ENCODE peak calls at places on chromosomes 7 and 10, in seven cellular contexts. K is IMR-90, L is mesenchymal stem cell, R is neuronal stem cell, B is mesendoderm, I is H1, H is trophoblast cell. X is an unnamed sample.

GRCh38 chr7:10703981-10704380 is 269.7 kb upstream of the PHF14 start:
- DNase-seq in K (no peak), L (no peak), R (no peak), B (no peak), I (no peak), H (peak), X (no peak)

GRCh38 chr10:14873090-14873760 is 5.4 kb upstream of the SUV39H2 start:
- DNase-seq in K (peak), L (peak), R (no peak), B (no peak), I (no peak), H (no peak), X (no peak)

GRCh38 chr10:84842593-84842992 is 514.2 kb downstream of the CCSER2 start:
- DNase-seq in K (no peak), L (no peak), R (no peak), B (no peak), I (no peak), H (no peak), X (no peak)

GRCh38 chr10:75209325-75210192 is 1.0 kb upstream of the VDAC2 start:
- DNase-seq in K (peak), L (peak), R (no peak), B (peak), I (no peak), H (peak), X (no peak)

GRCh38 chr10:1074748-1075358 is 18.7 kb downstream of the WDR37 start:
- DNase-seq in K (no peak), L (no peak), R (no peak), B (peak), I (peak), H (peak), X (no peak)

GRCh38 chr7:23474098-23474828 is 4.0 kb upstream of the IGF2BP3 start:
- DNase-seq in K (peak), L (peak), R (peak), B (peak), I (peak), H (peak), X (peak)

GRCh38 chr7:33195264-33195663 is 65.9 kb downstream of the BBS9 start:
- DNase-seq in K (peak), L (peak), R (no peak), B (no peak), I (no peak), H (peak), X (no peak)

GRCh38 chr10:28411648-28412047 is 108.8 kb upstream of the MPP7 start:
- DNase-seq in K (no peak), L (no peak), R (no peak), B (no peak), I (no peak), H (peak), X (no peak)

GRCh38 chr10:121057291-121057690 is 206.1 kb downstream of the WDR11 start:
- DNase-seq in K (no peak), L (no peak), R (no peak), B (no peak), I (no peak), H (no peak), X (no peak)

GRCh38 chr10:110858297-110858934 is 13.3 kb upstream of the PDCD4 start:
- DNase-seq in K (no peak), L (no peak), R (no peak), B (no peak), I (no peak), H (no peak), X (no peak)

GRCh38 chr7:2521952-2522591 is 2.5 kb downstream of the LFNG start:
- DNase-seq in K (no peak), L (peak), R (no peak), B (no peak), I (no peak), H (peak), X (no peak)

GRCh38 chr10:121070257-121070656 is 219.1 kb downstream of the WDR11 start:
- DNase-seq in K (no peak), L (no peak), R (no peak), B (peak), I (no peak), H (peak), X (peak)

GRCh38 chr10:91799580-91799975 is 1.4 kb downstream of the TNKS2 start:
- DNase-seq in K (peak), L (peak), R (no peak), B (no peak), I (no peak), H (peak), X (no peak)

GRCh38 chr7:24907311-24907886 is 72.6 kb downstream of the OSBPL3 start:
- DNase-seq in K (peak), L (peak), R (no peak), B (no peak), I (no peak), H (peak), X (no peak)

DNA sequence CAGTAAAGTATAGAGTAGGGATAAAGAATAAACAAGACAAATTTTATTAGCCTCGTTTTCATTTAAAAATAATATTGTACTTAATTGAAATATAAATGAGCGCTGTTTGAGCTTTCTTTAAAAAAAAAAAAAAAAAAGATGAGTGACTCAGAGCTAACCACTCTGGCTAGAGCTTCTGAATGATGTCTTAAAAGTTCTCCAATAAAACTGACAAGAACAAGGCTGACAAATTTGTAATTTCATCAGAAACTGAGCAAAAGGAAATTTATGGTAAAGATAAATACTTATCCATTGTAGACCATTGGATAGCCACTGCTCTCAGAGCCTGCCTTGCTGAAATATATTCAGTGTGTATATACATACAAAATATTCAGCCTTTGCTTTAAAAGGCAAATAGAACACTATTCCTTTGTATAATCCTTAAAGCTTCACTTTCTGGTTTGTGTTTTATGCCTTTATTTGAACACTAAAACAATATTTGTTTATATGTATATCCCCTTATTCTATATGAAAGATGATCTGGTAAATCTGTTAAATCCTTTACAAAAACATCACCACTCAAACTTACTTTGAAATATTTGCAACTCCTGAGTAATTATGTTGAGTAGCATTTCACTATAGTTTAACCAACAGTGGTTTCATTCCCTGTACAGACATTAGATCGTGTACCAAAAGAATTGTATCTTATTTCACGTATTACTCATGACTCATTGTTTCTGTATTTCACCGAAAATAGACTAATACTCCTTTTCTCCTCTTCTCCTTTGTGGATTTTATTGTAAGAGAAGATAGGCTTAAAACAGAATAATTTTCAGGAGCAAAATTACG is 91.0 kb upstream of the OIT3 start:
- DNase-seq in K (peak), L (peak), R (no peak), B (no peak), I (no peak), H (no peak), X (no peak)
- H2BK120ac ChIP-seq in K (peak), L (no peak), R (no peak), B (no peak), I (no peak), H (no peak), X (no peak)

DNA sequence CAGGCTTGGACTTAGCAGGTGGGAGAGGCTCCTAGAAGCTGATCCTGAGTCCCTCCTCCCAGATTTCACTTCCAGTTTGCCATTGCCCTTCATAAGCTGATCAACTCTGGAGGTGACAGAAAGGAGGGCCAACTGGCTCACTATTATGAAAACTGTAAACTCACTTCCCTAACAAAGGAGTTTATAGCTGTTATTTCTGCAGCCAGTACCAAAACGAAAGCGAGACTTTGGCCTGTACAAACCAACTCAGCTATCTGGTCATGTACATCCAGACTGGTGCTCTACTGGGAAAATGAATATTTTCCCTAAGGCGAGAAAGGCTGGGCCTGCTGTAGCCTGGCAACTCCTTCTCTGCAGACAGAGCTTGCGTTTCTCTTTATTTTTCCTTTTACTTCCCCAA is 54.6 kb downstream of the GALNT17 start:
- DNase-seq in K (no peak), L (no peak), R (no peak), B (no peak), I (no peak), H (no peak), X (no peak)
- H2BK120ac ChIP-seq in K (no peak), L (no peak), R (no peak), B (no peak), I (no peak), H (no peak), X (no peak)

GRCh38 chr7:17617380-17617779 is 318.9 kb downstream of the AHR start:
- DNase-seq in K (no peak), L (no peak), R (no peak), B (no peak), I (no peak), H (peak), X (no peak)
- H2BK120ac ChIP-seq in K (no peak), L (no peak), R (no peak), B (no peak), I (no peak), H (no peak), X (no peak)

GRCh38 chr10:31315453-31315852 is 3.6 kb upstream of the ZEB1 start:
- DNase-seq in K (peak), L (peak), R (no peak), B (no peak), I (no peak), H (no peak), X (no peak)

GRCh38 chr10:31318382-31318853 is 598 bp upstream of the ZEB1 start:
- DNase-seq in K (peak), L (peak), R (no peak), B (peak), I (no peak), H (no peak), X (peak)

GRCh38 chr10:31317652-31318381 is 1.2 kb upstream of the ZEB1 start:
- DNase-seq in K (no peak), L (no peak), R (no peak), B (no peak), I (no peak), H (peak), X (no peak)

GRCh38 chr10:31318854-31319601 is at the start of gene ZEB1:
- DNase-seq in K (peak), L (peak), R (peak), B (peak), I (peak), H (peak), X (peak)

DNA sequence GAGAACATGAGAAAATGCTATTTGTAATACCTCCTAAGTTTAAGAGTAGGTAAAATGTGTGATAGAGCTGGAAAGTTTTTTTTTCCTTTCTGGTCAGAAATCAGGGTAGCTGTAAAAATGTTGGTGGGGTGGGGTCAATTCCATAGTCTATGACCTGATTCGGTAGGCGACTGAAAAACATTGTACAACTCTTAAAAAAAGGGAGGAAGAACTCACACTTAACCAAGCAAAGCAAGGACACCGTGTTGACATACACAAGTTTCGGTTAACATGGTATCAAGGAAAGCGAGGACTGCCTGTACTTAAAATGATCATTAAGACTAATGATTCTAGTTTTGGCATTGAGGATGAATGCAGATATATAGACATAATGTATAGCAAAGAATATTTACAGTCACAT is 1.8 kb upstream of the ZEB1 start:
- DNase-seq in K (no peak), L (peak), R (no peak), B (no peak), I (no peak), H (no peak), X (no peak)
- H2BK120ac ChIP-seq in K (peak), L (no peak), R (no peak), B (no peak), I (no peak), H (no peak), X (no peak)

DNA sequence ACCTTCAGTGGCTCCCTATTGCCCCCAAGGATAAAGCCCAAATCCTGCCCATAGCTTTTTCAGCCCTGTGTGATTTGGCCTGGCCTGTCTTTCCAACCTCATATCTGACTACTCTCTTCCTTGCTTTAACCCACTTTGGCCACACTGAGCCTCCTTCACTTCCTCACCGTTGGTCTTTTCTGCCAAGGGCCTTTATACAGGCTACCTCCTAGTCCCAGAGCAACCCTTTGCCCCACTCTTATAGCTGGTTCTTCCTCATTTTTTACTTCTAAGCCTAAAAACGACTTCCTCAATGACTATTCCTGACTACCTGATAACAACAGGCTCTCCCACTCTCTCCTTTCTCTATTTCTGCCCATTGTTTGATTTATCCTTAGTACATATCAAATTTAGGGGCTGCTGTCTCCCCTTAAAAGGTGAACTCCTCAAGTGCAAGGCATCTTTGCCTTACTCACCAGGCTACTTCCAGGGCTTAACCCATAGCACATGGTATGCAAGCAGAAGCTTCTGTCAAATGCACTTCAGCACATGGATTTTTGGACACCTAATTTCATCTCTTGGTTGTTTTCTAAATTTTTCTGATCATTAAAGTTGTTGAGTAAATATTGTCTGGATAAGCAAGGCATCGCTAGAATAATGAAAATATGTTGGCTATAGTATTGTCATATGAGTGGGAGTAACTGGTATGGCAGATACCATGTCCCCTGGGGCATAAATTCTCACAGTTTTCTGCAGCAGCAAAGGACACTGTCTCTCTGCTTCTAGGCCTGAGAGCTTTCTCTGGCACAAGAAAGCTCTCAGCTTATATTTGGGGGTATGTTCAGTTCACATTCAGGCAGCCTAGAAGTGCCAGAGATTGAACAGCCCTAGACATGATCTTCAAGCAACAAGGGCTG is 201.5 kb upstream of the GPR26 start:
- DNase-seq in K (no peak), L (no peak), R (no peak), B (no peak), I (no peak), H (peak), X (no peak)
- H2BK120ac ChIP-seq in K (no peak), L (no peak), R (no peak), B (no peak), I (no peak), H (no peak), X (no peak)